ENCODE peak calls at places on chromosomes 13 and 19, in seven cellular contexts. One of them, this sample, is unnamed.

GRCh38 chr19:38287604-38288003 is 16.4 kb upstream of the C19orf33 start:
- DNase-seq in GM12878: no peak
- DNase-seq in HepG2: no peak
- DNase-seq in SK-N-SH: no peak
- DNase-seq in HCT116: no peak
- DNase-seq in H1: no peak
- DNase-seq in K562: no peak
- DNase-seq in this sample: no peak

GRCh38 chr13:68608147-68608546 is 1378.0 kb upstream of the PCDH9 start:
- DNase-seq in GM12878: no peak
- DNase-seq in HepG2: no peak
- DNase-seq in SK-N-SH: no peak
- DNase-seq in HCT116: no peak
- DNase-seq in H1: no peak
- DNase-seq in K562: no peak
- DNase-seq in this sample: no peak

GRCh38 chr13:40648040-40648439 is 18.4 kb downstream of the FOXO1 start:
- DNase-seq in GM12878: no peak
- DNase-seq in HepG2: no peak
- DNase-seq in SK-N-SH: peak; percentile 33
- DNase-seq in HCT116: no peak
- DNase-seq in H1: no peak
- DNase-seq in K562: no peak
- DNase-seq in this sample: no peak

GRCh38 chr19:39916851-39917396 is 17.5 kb downstream of the FCGBP start:
- DNase-seq in GM12878: no peak
- DNase-seq in HepG2: no peak
- DNase-seq in SK-N-SH: no peak
- DNase-seq in HCT116: no peak
- DNase-seq in H1: no peak
- DNase-seq in K562: no peak
- DNase-seq in this sample: no peak

GRCh38 chr13:90792335-90792734 is 555.2 kb upstream of the MIR17HG start:
- DNase-seq in GM12878: no peak
- DNase-seq in HepG2: no peak
- DNase-seq in SK-N-SH: no peak
- DNase-seq in HCT116: no peak
- DNase-seq in H1: no peak
- DNase-seq in K562: no peak
- DNase-seq in this sample: no peak

GRCh38 chr13:82976499-82976898 is 905.8 kb downstream of the SLITRK1 start:
- DNase-seq in GM12878: no peak
- DNase-seq in HepG2: no peak
- DNase-seq in SK-N-SH: no peak
- DNase-seq in HCT116: no peak
- DNase-seq in H1: no peak
- DNase-seq in K562: no peak
- DNase-seq in this sample: no peak

GRCh38 chr13:104011505-104012270 is 945.5 kb upstream of the SLC10A2 start:
- DNase-seq in GM12878: no peak
- DNase-seq in HepG2: no peak
- DNase-seq in SK-N-SH: no peak
- DNase-seq in HCT116: no peak
- DNase-seq in H1: no peak
- DNase-seq in K562: no peak
- DNase-seq in this sample: no peak

GRCh38 chr19:53808710-53809125 is 15.4 kb downstream of the NLRP12 start:
- DNase-seq in GM12878: no peak
- DNase-seq in HepG2: peak; percentile 68
- DNase-seq in SK-N-SH: peak; percentile 49
- DNase-seq in HCT116: peak; percentile 45
- DNase-seq in H1: no peak
- DNase-seq in K562: no peak
- DNase-seq in this sample: no peak

GRCh38 chr19:19446655-19447437 is 41.4 kb downstream of the GATAD2A start:
- DNase-seq in GM12878: no peak
- DNase-seq in HepG2: no peak
- DNase-seq in SK-N-SH: no peak
- DNase-seq in HCT116: no peak
- DNase-seq in H1: no peak
- DNase-seq in K562: no peak
- DNase-seq in this sample: no peak

GRCh38 chr19:51948979-51949378 is 21.7 kb downstream of the ZNF613 start:
- DNase-seq in GM12878: no peak
- DNase-seq in HepG2: no peak
- DNase-seq in SK-N-SH: peak; percentile 70
- DNase-seq in HCT116: no peak
- DNase-seq in H1: no peak
- DNase-seq in K562: no peak
- DNase-seq in this sample: no peak

GRCh38 chr13:50128406-50129048 is 113.3 kb downstream of the KCNRG start:
- DNase-seq in GM12878: no peak
- DNase-seq in HepG2: no peak
- DNase-seq in SK-N-SH: no peak
- DNase-seq in HCT116: no peak
- DNase-seq in H1: no peak
- DNase-seq in K562: no peak
- DNase-seq in this sample: no peak

GRCh38 chr13:104321756-104322155 is 1255.5 kb upstream of the SLC10A2 start:
- DNase-seq in GM12878: no peak
- DNase-seq in HepG2: no peak
- DNase-seq in SK-N-SH: no peak
- DNase-seq in HCT116: no peak
- DNase-seq in H1: no peak
- DNase-seq in K562: no peak
- DNase-seq in this sample: no peak

GRCh38 chr13:111460548-111461444 is 140.4 kb downstream of the TEX29 start:
- DNase-seq in GM12878: no peak
- DNase-seq in HepG2: peak; percentile 15
- DNase-seq in SK-N-SH: peak; percentile 50
- DNase-seq in HCT116: peak; percentile 32
- DNase-seq in H1: peak; percentile 54
- DNase-seq in K562: no peak
- DNase-seq in this sample: no peak

GRCh38 chr19:56404705-56405056 is 549 bp downstream of the ZNF583 start:
- DNase-seq in GM12878: no peak
- DNase-seq in HepG2: no peak
- DNase-seq in SK-N-SH: no peak
- DNase-seq in HCT116: no peak
- DNase-seq in H1: no peak
- DNase-seq in K562: peak; percentile 22
- DNase-seq in this sample: no peak

GRCh38 chr13:22091222-22091970 is 420.5 kb downstream of the FGF9 start:
- DNase-seq in GM12878: no peak
- DNase-seq in HepG2: no peak
- DNase-seq in SK-N-SH: no peak
- DNase-seq in HCT116: no peak
- DNase-seq in H1: no peak
- DNase-seq in K562: no peak
- DNase-seq in this sample: no peak

GRCh38 chr19:7700128-7700470 is 1.8 kb downstream of the FCER2 start:
- DNase-seq in GM12878: no peak
- DNase-seq in HepG2: no peak
- DNase-seq in SK-N-SH: no peak
- DNase-seq in HCT116: no peak
- DNase-seq in H1: no peak
- DNase-seq in K562: no peak
- DNase-seq in this sample: no peak

GRCh38 chr13:69324109-69324886 is 783.3 kb upstream of the ATXN8OS start:
- DNase-seq in GM12878: no peak
- DNase-seq in HepG2: peak; percentile 3
- DNase-seq in SK-N-SH: peak; percentile 12
- DNase-seq in HCT116: peak; percentile 1
- DNase-seq in H1: no peak
- DNase-seq in K562: no peak
- DNase-seq in this sample: peak; percentile 50

GRCh38 chr13:106561551-106562170 is 6.3 kb downstream of the ARGLU1 start:
- DNase-seq in GM12878: peak; percentile 55
- DNase-seq in HepG2: no peak
- DNase-seq in SK-N-SH: no peak
- DNase-seq in HCT116: no peak
- DNase-seq in H1: no peak
- DNase-seq in K562: no peak
- DNase-seq in this sample: no peak

GRCh38 chr13:90968510-90968909 is 379.0 kb upstream of the MIR17HG start:
- DNase-seq in GM12878: no peak
- DNase-seq in HepG2: peak; percentile 2
- DNase-seq in SK-N-SH: peak; percentile 38
- DNase-seq in HCT116: peak; percentile 4
- DNase-seq in H1: peak; percentile 50
- DNase-seq in K562: no peak
- DNase-seq in this sample: peak; percentile 18

GRCh38 chr19:50679177-50680125 is 30.2 kb downstream of the C19orf81 start:
- DNase-seq in GM12878: peak; percentile 61
- DNase-seq in HepG2: peak; percentile 48
- DNase-seq in SK-N-SH: peak; percentile 95
- DNase-seq in HCT116: peak; percentile 87
- DNase-seq in H1: peak; percentile 96
- DNase-seq in K562: peak; percentile 99
- DNase-seq in this sample: no peak

GRCh38 chr13:100529666-100530065 is 58.9 kb downstream of the GGACT start:
- DNase-seq in GM12878: no peak
- DNase-seq in HepG2: no peak
- DNase-seq in SK-N-SH: no peak
- DNase-seq in HCT116: no peak
- DNase-seq in H1: peak; percentile 29
- DNase-seq in K562: no peak
- DNase-seq in this sample: no peak

DNA sequence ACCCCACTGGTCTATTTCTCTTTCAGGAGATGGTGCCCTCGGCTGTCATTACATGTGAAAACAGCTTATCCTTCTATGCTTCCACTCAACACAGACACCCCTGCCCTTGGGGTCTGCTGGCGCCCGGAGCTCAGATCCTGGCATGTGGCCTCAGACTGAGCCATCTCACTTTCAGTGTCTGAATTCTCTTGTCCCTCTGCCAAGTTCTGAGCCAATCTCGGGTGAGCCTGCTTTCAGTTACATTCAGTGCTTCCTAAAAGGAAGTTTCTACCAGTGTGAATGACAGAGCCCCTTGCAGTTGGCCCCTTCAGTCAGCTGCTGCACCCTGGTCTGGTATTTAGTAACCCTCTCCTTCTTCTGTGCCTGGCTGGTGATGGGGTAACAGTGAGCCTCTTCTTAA is 293.6 kb downstream of the DNAJC15 start:
- DNase-seq in GM12878: no peak
- DNase-seq in HepG2: no peak
- DNase-seq in SK-N-SH: peak; percentile 80
- DNase-seq in HCT116: no peak
- DNase-seq in H1: no peak
- DNase-seq in K562: no peak
- DNase-seq in this sample: no peak
- H3K9ac ChIP-seq in GM12878: no peak overlapping the region
- H3K9ac ChIP-seq in HepG2: no peak overlapping the region
- H3K9ac ChIP-seq in SK-N-SH: peak overlapping the region; percentile 38
- H3K9ac ChIP-seq in HCT116: no peak overlapping the region
- H3K9ac ChIP-seq in H1: no peak overlapping the region
- H3K9ac ChIP-seq in K562: no peak overlapping the region
- H3K9ac ChIP-seq in this sample: no peak overlapping the region

GRCh38 chr19:13210941-13211340 is 60.7 kb downstream of the IER2 start:
- DNase-seq in GM12878: no peak
- DNase-seq in HepG2: no peak
- DNase-seq in SK-N-SH: no peak
- DNase-seq in HCT116: no peak
- DNase-seq in H1: no peak
- DNase-seq in K562: no peak
- DNase-seq in this sample: no peak

GRCh38 chr19:13207237-13208130 is 57.3 kb downstream of the IER2 start:
- DNase-seq in GM12878: no peak
- DNase-seq in HepG2: no peak
- DNase-seq in SK-N-SH: no peak
- DNase-seq in HCT116: no peak
- DNase-seq in H1: peak; percentile 66
- DNase-seq in K562: no peak
- DNase-seq in this sample: no peak

GRCh38 chr19:13209797-13210775 is 59.9 kb downstream of the IER2 start:
- DNase-seq in GM12878: no peak
- DNase-seq in HepG2: no peak
- DNase-seq in SK-N-SH: no peak
- DNase-seq in HCT116: no peak
- DNase-seq in H1: no peak
- DNase-seq in K562: no peak
- DNase-seq in this sample: no peak

GRCh38 chr19:13208131-13208963 is 58.1 kb downstream of the IER2 start:
- DNase-seq in GM12878: peak; percentile 77
- DNase-seq in HepG2: no peak
- DNase-seq in SK-N-SH: no peak
- DNase-seq in HCT116: no peak
- DNase-seq in H1: no peak
- DNase-seq in K562: no peak
- DNase-seq in this sample: no peak

DNA sequence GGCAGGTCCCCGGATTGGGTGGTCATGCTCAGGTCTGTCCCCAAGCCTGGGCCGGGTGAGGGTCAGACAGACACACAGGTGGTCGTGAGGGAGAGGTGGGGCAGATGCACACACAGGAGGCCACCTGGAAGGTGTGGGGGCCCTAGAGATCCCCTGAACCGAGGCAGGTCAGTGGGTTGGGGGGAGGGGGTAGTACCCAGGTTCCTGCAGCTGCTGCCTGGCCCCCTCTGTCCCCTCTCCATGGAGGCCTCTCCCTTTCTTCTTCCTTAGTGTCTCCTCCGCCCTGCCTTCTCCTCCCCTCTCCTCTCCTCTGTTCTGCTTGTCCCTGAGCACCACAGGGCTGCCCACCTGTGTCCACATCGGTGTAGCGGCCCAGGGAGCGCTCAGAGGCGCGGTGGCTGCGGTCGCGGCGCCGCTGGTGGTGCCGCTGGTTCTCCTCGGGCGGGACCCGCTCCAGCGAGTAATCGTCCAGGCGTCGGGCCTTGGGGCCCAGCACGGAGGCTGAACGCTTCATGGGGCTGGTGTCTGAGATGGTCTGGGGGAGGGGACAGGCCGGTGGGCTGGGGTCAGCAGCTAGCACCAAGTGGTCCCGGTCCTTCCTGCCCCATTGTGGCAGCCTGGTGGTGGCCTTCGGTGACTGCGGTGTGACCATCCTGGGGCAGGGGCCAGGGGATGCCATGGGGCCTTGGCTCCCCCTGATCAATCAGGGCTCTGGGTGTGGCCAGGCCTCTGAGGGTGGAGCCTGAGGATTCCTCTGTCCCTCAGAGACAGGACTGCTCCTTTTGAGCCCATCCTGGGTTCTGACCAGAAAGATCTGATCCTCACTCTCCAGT is 59.0 kb downstream of the IER2 start:
- DNase-seq in GM12878: no peak
- DNase-seq in HepG2: no peak
- DNase-seq in SK-N-SH: no peak
- DNase-seq in HCT116: no peak
- DNase-seq in H1: peak; percentile 66
- DNase-seq in K562: no peak
- DNase-seq in this sample: no peak
- TF ChIP-seq POLR2AphosphoS5 in GM12878: no peak
- TF ChIP-seq POLR2AphosphoS5 in HepG2: no peak
- TF ChIP-seq POLR2AphosphoS5 in SK-N-SH: no peak
- TF ChIP-seq POLR2AphosphoS5 in HCT116: no peak
- TF ChIP-seq POLR2AphosphoS5 in H1: no peak
- TF ChIP-seq POLR2AphosphoS5 in K562: no peak
- TF ChIP-seq POLR2AphosphoS5 in this sample: no peak

GRCh38 chr19:4914736-4915501 is 5.6 kb downstream of the UHRF1 start:
- DNase-seq in GM12878: no peak
- DNase-seq in HepG2: no peak
- DNase-seq in SK-N-SH: no peak
- DNase-seq in HCT116: peak; percentile 76
- DNase-seq in H1: no peak
- DNase-seq in K562: peak; percentile 69
- DNase-seq in this sample: no peak
- H3K9ac ChIP-seq in GM12878: no peak overlapping the region
- H3K9ac ChIP-seq in HepG2: no peak overlapping the region
- H3K9ac ChIP-seq in SK-N-SH: peak overlapping the region; percentile 5
- H3K9ac ChIP-seq in HCT116: peak overlapping the region; percentile 98
- H3K9ac ChIP-seq in H1: no peak overlapping the region
- H3K9ac ChIP-seq in K562: no peak overlapping the region
- H3K9ac ChIP-seq in this sample: no peak overlapping the region

GRCh38 chr19:15331419-15332310 is 674 bp downstream of the BRD4 start:
- DNase-seq in GM12878: no peak
- DNase-seq in HepG2: no peak
- DNase-seq in SK-N-SH: peak; percentile 88
- DNase-seq in HCT116: no peak
- DNase-seq in H1: peak; percentile 60
- DNase-seq in K562: peak; percentile 85
- DNase-seq in this sample: no peak
- TF ChIP-seq POLR2AphosphoS5 in GM12878: peak; percentile 3
- TF ChIP-seq POLR2AphosphoS5 in HepG2: no peak
- TF ChIP-seq POLR2AphosphoS5 in SK-N-SH: no peak
- TF ChIP-seq POLR2AphosphoS5 in HCT116: no peak
- TF ChIP-seq POLR2AphosphoS5 in H1: no peak
- TF ChIP-seq POLR2AphosphoS5 in K562: no peak
- TF ChIP-seq POLR2AphosphoS5 in this sample: no peak